ENCODE peak calls at places on chromosomes 5 and 9, in eight cellular contexts. P is fibroblast of lung, R is neural progenitor cell, Y is HCT116, B is GM23248, S is GM23338, O is mammary epithelial cell, L is PC-9. M is an unnamed sample.
A peak's percentile ranks its signal among the peaks of the same experiment; 100 is the strongest.

GRCh38 chr5:105619725-105620124 is 2051.0 kb downstream of the EFNA5 start:
- DNase-seq in P (no peak), S (no peak), Y (no peak), O (no peak), L (no peak), R (no peak), B (no peak), M (no peak)

GRCh38 chr5:168422431-168422830 is 63.8 kb upstream of the RARS1 start:
- DNase-seq in Y (peak; percentile 16), R (no peak), O (no peak), P (no peak), L (no peak), B (no peak), S (peak; percentile 57), M (peak; percentile 34)

GRCh38 chr5:56479701-56480304 is 246.7 kb upstream of the ANKRD55 start:
- DNase-seq in S (no peak), O (no peak), L (no peak), P (peak; percentile 34), Y (no peak), R (no peak), B (no peak), M (no peak)

GRCh38 chr5:41637424-41637823 is 127.0 kb upstream of the PLCXD3 start:
- DNase-seq in O (no peak), P (peak; percentile 18), B (no peak), Y (no peak), L (no peak), S (peak; percentile 36), R (peak; percentile 11), M (no peak)

GRCh38 chr5:147467973-147468508 is 41.8 kb downstream of the DPYSL3 start:
- DNase-seq in L (no peak), Y (no peak), P (no peak), R (peak; percentile 16), O (no peak), S (no peak), B (peak; percentile 15), M (no peak)

GRCh38 chr5:121257621-121258020 is 594.1 kb upstream of the FTMT start:
- DNase-seq in S (no peak), P (no peak), B (no peak), R (no peak), O (no peak), Y (no peak), L (no peak), M (no peak)

GRCh38 chr5:156541582-156541981 is 214.6 kb downstream of the SGCD start:
- DNase-seq in O (no peak), B (no peak), S (no peak), Y (no peak), P (no peak), L (no peak), R (no peak), M (no peak)

GRCh38 chr9:74496819-74497749 is at the start of gene RORB:
- DNase-seq in L (no peak), Y (no peak), B (peak; percentile 37), R (peak; percentile 95), P (peak; percentile 80), S (peak; percentile 93), O (peak; percentile 53), M (no peak)

GRCh38 chr5:149775785-149776184 is 45.7 kb downstream of the PPARGC1B start:
- DNase-seq in Y (peak; percentile 54), R (peak; percentile 41), L (no peak), P (no peak), B (no peak), S (peak; percentile 73), O (peak; percentile 20), M (peak; percentile 49)

GRCh38 chr5:17224858-17225436 is 7.5 kb downstream of the BASP1 start:
- DNase-seq in R (no peak), B (peak; percentile 76), L (no peak), S (no peak), O (peak; percentile 24), P (peak; percentile 83), Y (no peak), M (no peak)

GRCh38 chr5:98927242-98927987 is 1.4 kb downstream of the CHD1 start:
- DNase-seq in B (peak; percentile 82), R (peak; percentile 51), Y (no peak), S (peak; percentile 45), L (no peak), P (peak; percentile 80), O (peak; percentile 74), M (peak; percentile 71)

GRCh38 chr5:15290953-15291352 is 209.0 kb upstream of the FBXL7 start:
- DNase-seq in R (peak; percentile 8), L (no peak), P (no peak), B (no peak), S (peak; percentile 49), Y (no peak), O (no peak), M (peak; percentile 7)

GRCh38 chr5:164562271-164562856 is 1056.9 kb downstream of the MAT2B start:
- DNase-seq in R (no peak), Y (no peak), O (peak; percentile 2), S (no peak), P (peak; percentile 18), L (no peak), B (no peak), M (no peak)

GRCh38 chr9:113370806-113371325 is 5.9 kb downstream of the HDHD3 start:
- DNase-seq in P (no peak), L (no peak), R (no peak), B (no peak), Y (no peak), O (no peak), S (no peak), M (no peak)

GRCh38 chr5:119330367-119331183 is 25.2 kb upstream of the TNFAIP8 start:
- DNase-seq in Y (no peak), P (no peak), B (peak; percentile 34), S (no peak), R (no peak), O (peak; percentile 43), L (no peak), M (no peak)

GRCh38 chr5:138873096-138873885 is 1.8 kb downstream of the LRRTM2 start:
- DNase-seq in P (peak; percentile 33), O (peak; percentile 54), R (no peak), Y (no peak), S (no peak), B (no peak), L (peak; percentile 19), M (no peak)

DNA sequence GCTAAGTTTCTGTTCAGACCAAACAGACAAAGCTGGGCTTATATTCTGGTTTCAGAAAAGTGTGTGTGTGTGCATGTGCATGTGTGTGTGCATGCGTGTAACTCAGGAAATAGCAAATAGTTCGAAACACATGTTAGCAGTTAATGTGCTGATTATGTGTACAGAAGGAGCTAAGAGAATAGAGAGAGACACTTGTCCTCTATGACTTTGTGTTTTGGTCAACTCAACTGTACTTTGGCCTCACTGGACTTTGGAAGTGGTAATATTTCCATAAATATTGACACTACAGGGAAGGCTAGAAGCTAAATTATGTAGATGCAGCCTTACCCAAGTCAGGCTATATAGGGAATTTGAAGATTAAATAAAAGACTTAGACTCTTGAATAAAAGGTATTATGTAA is 155.5 kb downstream of the RAB3C start:
- DNase-seq in O (no peak), B (no peak), P (no peak), R (no peak), Y (no peak), S (no peak), L (no peak), M (no peak)
- H3K4me2 ChIP-seq in O (no peak overlapping the region), B (no peak overlapping the region), P (no peak overlapping the region), R (no peak overlapping the region), Y (no peak overlapping the region), S (no peak overlapping the region), L (no peak overlapping the region), M (no peak overlapping the region)

DNA sequence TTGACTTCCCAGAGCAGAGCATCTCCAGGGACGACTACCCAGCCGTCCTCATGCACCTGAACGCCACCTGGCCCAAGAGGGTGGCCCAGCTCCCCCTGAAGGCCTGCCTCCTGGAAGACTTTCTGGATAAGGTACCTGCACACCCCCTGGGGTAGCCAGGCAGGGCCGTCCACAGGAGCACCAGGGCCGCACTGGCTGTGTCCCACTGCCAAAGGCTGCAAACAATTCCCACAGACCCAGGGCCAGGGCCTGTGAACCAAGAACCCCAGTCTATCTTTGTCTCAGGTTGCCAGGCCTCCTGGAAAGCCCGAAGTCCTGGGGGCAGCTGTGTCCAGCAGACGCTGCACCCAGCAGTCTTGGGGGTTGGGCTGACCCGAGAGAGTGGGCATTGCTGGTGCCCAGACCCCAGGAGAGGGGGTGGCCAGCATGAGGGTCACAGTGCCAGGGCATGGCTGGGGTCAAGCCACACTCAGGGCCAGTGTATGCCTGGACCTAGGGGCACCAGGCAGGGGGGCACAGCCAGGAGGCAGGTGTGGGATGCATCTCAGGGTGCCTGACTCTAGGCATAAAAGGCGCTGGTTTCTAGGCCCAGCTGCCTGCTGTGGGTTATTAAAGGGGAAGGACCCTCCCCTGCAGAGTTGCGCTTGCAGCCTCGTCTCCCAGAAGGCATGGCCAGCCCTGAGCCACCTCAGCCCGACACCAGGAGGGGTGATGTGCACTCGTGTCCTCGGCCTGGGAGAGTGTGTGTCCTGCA is 17.7 kb downstream of the SLC6A18 start:
- DNase-seq in L (no peak), O (no peak), S (no peak), B (no peak), P (no peak), R (no peak), Y (no peak), M (no peak)
- TF ChIP-seq EZH2 in L (peak; percentile 97), O (no peak), S (no peak), B (no peak), P (no peak), R (no peak), Y (no peak), M (no peak)

GRCh38 chr9:68980341-68980914 is 33.5 kb downstream of the PRKACG start:
- DNase-seq in R (no peak), O (no peak), L (no peak), B (no peak), P (no peak), S (no peak), Y (no peak), M (no peak)
- H2AFZ ChIP-seq in R (peak overlapping the region; percentile 87), O (no peak overlapping the region), L (no peak overlapping the region), B (no peak overlapping the region), P (no peak overlapping the region), S (peak overlapping the region; percentile 81), Y (no peak overlapping the region), M (no peak overlapping the region)

GRCh38 chr5:112227911-112228631 is 191.0 kb downstream of the EPB41L4A start:
- DNase-seq in B (no peak), S (no peak), Y (no peak), L (peak; percentile 51), R (no peak), O (no peak), P (peak; percentile 7), M (no peak)
- H3K4me2 ChIP-seq in B (no peak overlapping the region), S (no peak overlapping the region), Y (peak overlapping the region; percentile 61), L (peak overlapping the region; percentile 60), R (no peak overlapping the region), O (peak overlapping the region; percentile 65), P (no peak overlapping the region), M (no peak overlapping the region)

M was measured in PC-3.